ENCODE peak calls at places on chromosome 16, in five cellular contexts. One of them, this sample, is unnamed.

GRCh38 chr16:82627811-82628339 is 1.1 kb downstream of the CDH13 start:
- DNase-seq in amygdala: no peak
- DNase-seq in NCI-H1048: no peak
- DNase-seq in HS-5: no peak
- DNase-seq in dermis blood vessel endothelial cell: peak
- DNase-seq in this sample: no peak

GRCh38 chr16:61926766-61927165 is 109.5 kb downstream of the CDH8 start:
- DNase-seq in NCI-H1048: no peak
- DNase-seq in dermis blood vessel endothelial cell: no peak
- DNase-seq in HS-5: no peak
- DNase-seq in amygdala: no peak
- DNase-seq in this sample: no peak

GRCh38 chr16:55077231-55077630 is 146.6 kb downstream of the IRX5 start:
- DNase-seq in amygdala: no peak
- DNase-seq in dermis blood vessel endothelial cell: no peak
- DNase-seq in NCI-H1048: no peak
- DNase-seq in HS-5: no peak
- DNase-seq in this sample: no peak

GRCh38 chr16:88700636-88701482 is 5.3 kb downstream of the RNF166 start:
- DNase-seq in HS-5: no peak
- DNase-seq in dermis blood vessel endothelial cell: peak
- DNase-seq in NCI-H1048: no peak
- DNase-seq in amygdala: no peak
- DNase-seq in this sample: no peak

GRCh38 chr16:56946767-56947603 is 14.8 kb upstream of the CETP start:
- DNase-seq in NCI-H1048: no peak
- DNase-seq in amygdala: no peak
- DNase-seq in HS-5: no peak
- DNase-seq in dermis blood vessel endothelial cell: no peak
- DNase-seq in this sample: no peak

GRCh38 chr16:87278191-87279093 is 38.8 kb downstream of the C16orf95 start:
- DNase-seq in dermis blood vessel endothelial cell: peak
- DNase-seq in HS-5: no peak
- DNase-seq in amygdala: no peak
- DNase-seq in NCI-H1048: no peak
- DNase-seq in this sample: no peak

GRCh38 chr16:648071-648785 is 937 bp upstream of the WDR90 start:
- DNase-seq in NCI-H1048: no peak
- DNase-seq in amygdala: no peak
- DNase-seq in HS-5: no peak
- DNase-seq in dermis blood vessel endothelial cell: peak
- DNase-seq in this sample: peak

GRCh38 chr16:3837851-3838564 is 42.5 kb downstream of the CREBBP start:
- DNase-seq in amygdala: no peak
- DNase-seq in NCI-H1048: no peak
- DNase-seq in HS-5: no peak
- DNase-seq in dermis blood vessel endothelial cell: no peak
- DNase-seq in this sample: no peak

GRCh38 chr16:84699712-84700517 is at the start of gene USP10:
- DNase-seq in NCI-H1048: peak
- DNase-seq in dermis blood vessel endothelial cell: peak
- DNase-seq in HS-5: no peak
- DNase-seq in amygdala: peak
- DNase-seq in this sample: peak

GRCh38 chr16:15043344-15043743 is 12.5 kb downstream of the NTAN1 start:
- DNase-seq in HS-5: no peak
- DNase-seq in amygdala: no peak
- DNase-seq in dermis blood vessel endothelial cell: no peak
- DNase-seq in NCI-H1048: no peak
- DNase-seq in this sample: no peak

This sample was measured in NCI-H446 treated with DMSO at 0.1 percent for 48 hours.